ENCODE peak calls at places on chromosomes 5 and 9, in eight cellular contexts. X is epithelial cell of esophagus, Z is HFFc6, B is RWPE1, T is body of pancreas, F is thoracic aorta, E is WTC11, V is WERI-Rb-1. P is an unnamed sample.

GRCh38 chr5:125526940-125527339 is 780.5 kb upstream of the ZNF608 start:
- DNase-seq in V (no peak), F (no peak), X (peak), T (no peak), E (no peak), Z (no peak), B (no peak), P (no peak)

GRCh38 chr5:140176028-140176382 is 1.0 kb downstream of the CYSTM1 start:
- DNase-seq in E (no peak), X (no peak), B (no peak), V (no peak), F (no peak), T (no peak), Z (no peak), P (no peak)

GRCh38 chr5:137078171-137078665 is 420.9 kb downstream of the SPOCK1 start:
- DNase-seq in V (peak), X (peak), F (no peak), T (peak), Z (no peak), E (no peak), B (peak), P (no peak)

GRCh38 chr5:83378624-83379259 is 92.8 kb upstream of the VCAN start:
- DNase-seq in F (no peak), X (no peak), Z (no peak), B (no peak), E (no peak), V (no peak), T (no peak), P (no peak)

GRCh38 chr9:70169222-70169621 is 89.6 kb upstream of the SMC5 start:
- DNase-seq in T (no peak), X (no peak), F (no peak), V (no peak), E (no peak), B (no peak), Z (no peak), P (no peak)

GRCh38 chr9:114538241-114538640 is 33.0 kb upstream of the WHRN start:
- DNase-seq in B (peak), F (no peak), V (peak), X (peak), T (no peak), E (peak), Z (no peak), P (no peak)

GRCh38 chr5:109409061-109409843 is 522 bp downstream of the PJA2 start:
- DNase-seq in T (peak), Z (peak), X (peak), F (peak), B (peak), V (peak), E (peak), P (no peak)

GRCh38 chr9:135134253-135135028 is 47.0 kb downstream of the OLFM1 start:
- DNase-seq in E (no peak), Z (no peak), B (no peak), V (peak), T (peak), X (no peak), F (no peak), P (no peak)

GRCh38 chr9:16202913-16203734 is 650.3 kb downstream of the CCDC171 start:
- DNase-seq in X (peak), Z (peak), B (peak), E (no peak), T (no peak), V (no peak), F (no peak), P (no peak)

GRCh38 chr9:3437031-3437430 is 88.8 kb downstream of the RFX3 start:
- DNase-seq in V (no peak), F (no peak), B (no peak), E (no peak), Z (no peak), T (no peak), X (no peak), P (no peak)

GRCh38 chr5:73233053-73233460 is 60.1 kb downstream of the TMEM174 start:
- DNase-seq in X (no peak), E (peak), B (no peak), V (no peak), F (no peak), Z (no peak), T (no peak), P (no peak)

GRCh38 chr5:110865400-110866094 is 126.7 kb downstream of the SLC25A46 start:
- DNase-seq in X (peak), F (no peak), T (no peak), E (peak), Z (peak), V (peak), B (peak), P (no peak)

GRCh38 chr5:43603535-43604363 is 769 bp downstream of the NNT start:
- DNase-seq in T (peak), F (peak), V (peak), Z (peak), B (peak), X (peak), E (peak), P (no peak)

GRCh38 chr5:91160751-91161285 is 222.3 kb downstream of the ARRDC3 start:
- DNase-seq in X (peak), E (no peak), B (no peak), V (no peak), F (no peak), T (no peak), Z (no peak), P (no peak)

GRCh38 chr5:55993628-55994501 is 898 bp downstream of the IL6ST start:
- DNase-seq in B (no peak), Z (no peak), X (peak), V (no peak), T (no peak), E (no peak), F (no peak), P (no peak)

GRCh38 chr5:68071731-68072130 is 143.8 kb upstream of the PIK3R1 start:
- DNase-seq in F (no peak), X (peak), Z (peak), B (peak), V (no peak), T (no peak), E (no peak), P (no peak)

GRCh38 chr9:96651626-96652025 is 3.5 kb downstream of the PRXL2C start:
- DNase-seq in X (peak), T (no peak), V (no peak), F (no peak), E (no peak), Z (peak), B (peak), P (no peak)
- TF ChIP-seq CTCF in X (peak), T (no peak), V (peak), F (no peak), E (no peak), Z (peak), B (peak), P (peak)

GRCh38 chr5:122493776-122494518 is 181.9 kb downstream of the SNCAIP start:
- DNase-seq in T (peak), E (no peak), F (no peak), Z (no peak), X (no peak), B (no peak), V (no peak), P (no peak)

GRCh38 chr5:122501087-122501435 is 189.0 kb downstream of the SNCAIP start:
- DNase-seq in E (no peak), T (no peak), F (peak), V (no peak), B (no peak), X (no peak), Z (no peak), P (no peak)

GRCh38 chr5:122499617-122500016 is 187.6 kb downstream of the SNCAIP start:
- DNase-seq in V (no peak), X (no peak), B (no peak), T (no peak), Z (no peak), E (no peak), F (no peak), P (no peak)

GRCh38 chr5:122500245-122501086 is 188.4 kb downstream of the SNCAIP start:
- DNase-seq in X (peak), F (no peak), Z (peak), T (peak), V (peak), B (peak), E (peak), P (no peak)

GRCh38 chr5:122498163-122498562 is 186.1 kb downstream of the SNCAIP start:
- DNase-seq in X (peak), T (no peak), V (peak), B (no peak), Z (no peak), F (no peak), E (peak), P (no peak)
- TF ChIP-seq CTCF in X (peak), T (no peak), V (peak), B (no peak), Z (peak), F (no peak), E (no peak), P (peak)

GRCh38 chr5:133981714-133982113 is 13.3 kb upstream of the C5orf15 start:
- DNase-seq in V (no peak), B (no peak), Z (no peak), E (no peak), X (no peak), T (no peak), F (no peak), P (no peak)
- TF ChIP-seq CTCF in V (no peak), B (no peak), Z (peak), E (no peak), X (no peak), T (no peak), F (no peak), P (peak)

DNA sequence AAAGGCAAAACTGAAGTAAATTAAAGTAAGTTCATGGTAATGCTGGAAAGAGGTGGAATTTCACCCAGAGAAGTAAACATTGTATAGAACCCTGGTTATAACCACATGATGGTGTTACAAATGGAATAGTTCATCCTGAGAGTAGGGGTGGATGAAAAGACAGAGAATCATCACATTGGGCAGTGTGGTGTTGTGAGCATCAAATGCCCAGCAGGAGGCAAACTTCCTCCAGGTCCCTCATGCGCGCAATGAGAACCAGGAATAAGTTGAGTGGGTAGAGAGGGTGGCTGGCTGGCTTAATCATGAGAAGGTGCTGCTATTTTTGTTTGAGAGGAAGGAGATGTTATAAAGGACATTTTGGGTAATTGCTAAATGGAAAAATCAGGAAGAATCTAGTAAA is 163.3 kb upstream of the HMHB1 start:
- DNase-seq in V (no peak), Z (no peak), X (peak), B (no peak), E (no peak), T (no peak), F (no peak), P (no peak)
- TF ChIP-seq CTCF in V (peak), Z (peak), X (peak), B (no peak), E (no peak), T (no peak), F (no peak), P (peak)

DNA sequence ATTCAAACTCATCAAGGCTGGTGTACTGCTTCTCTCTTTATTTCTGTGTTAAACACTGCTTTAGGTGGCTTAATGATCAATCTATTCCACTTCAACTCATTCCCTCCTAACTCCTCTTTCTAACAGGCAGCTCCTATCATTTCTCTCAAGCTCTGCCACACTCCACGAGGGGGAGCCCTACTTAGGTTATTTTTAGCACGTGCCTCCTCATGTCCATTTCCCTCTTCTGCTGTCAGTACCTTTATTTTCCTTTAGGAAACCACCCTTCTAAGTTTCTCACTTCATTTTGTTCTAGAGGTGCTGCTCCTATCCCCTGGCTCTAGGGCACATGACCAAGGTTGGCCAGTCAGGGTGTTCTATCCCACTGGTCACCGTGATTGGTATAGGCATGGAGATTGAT is 6.7 kb upstream of the BRINP1 start:
- DNase-seq in B (peak), F (no peak), V (peak), T (no peak), E (peak), Z (peak), X (peak), P (no peak)
- TF ChIP-seq CTCF in B (peak), F (no peak), V (peak), T (no peak), E (peak), Z (peak), X (no peak), P (peak)

GRCh38 chr5:172403191-172403794 is 51.0 kb downstream of the SH3PXD2B start:
- DNase-seq in T (peak), X (no peak), B (no peak), V (no peak), E (peak), F (no peak), Z (no peak), P (no peak)
- TF ChIP-seq CTCF in T (no peak), X (no peak), B (no peak), V (no peak), E (no peak), F (no peak), Z (no peak), P (no peak)

GRCh38 chr5:146910239-146910638 is 31.7 kb upstream of the PPP2R2B start:
- DNase-seq in B (peak), E (no peak), F (no peak), V (no peak), Z (no peak), X (peak), T (no peak), P (no peak)

GRCh38 chr5:146909496-146910068 is 31.0 kb upstream of the PPP2R2B start:
- DNase-seq in E (no peak), B (no peak), T (no peak), Z (no peak), F (no peak), X (no peak), V (peak), P (no peak)

DNA sequence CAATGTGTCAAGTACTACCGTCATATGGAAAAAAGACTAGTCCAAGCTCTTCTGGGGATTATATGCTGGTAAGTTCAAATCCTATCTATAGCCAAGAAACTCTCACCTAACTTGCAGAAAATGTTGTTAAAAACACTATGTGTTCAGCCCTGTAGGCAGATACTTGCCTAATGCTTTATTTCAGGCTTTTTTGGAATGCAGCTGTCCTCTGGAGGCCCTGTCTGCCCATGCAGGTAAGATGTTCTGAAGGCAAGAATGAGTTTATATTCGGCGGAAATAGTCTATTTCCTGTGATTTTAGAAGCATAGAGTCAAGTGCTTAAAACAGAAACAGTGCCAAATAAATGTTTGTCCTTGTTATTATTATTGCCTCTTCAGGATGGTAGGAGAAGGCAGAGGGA is 34.3 kb upstream of the PPP2R2B start:
- DNase-seq in B (no peak), F (no peak), Z (no peak), V (no peak), X (no peak), E (no peak), T (no peak), P (no peak)
- TF ChIP-seq CTCF in B (no peak), F (no peak), Z (no peak), V (no peak), X (no peak), E (no peak), T (no peak), P (no peak)

GRCh38 chr5:147509041-147509709 is 693 bp downstream of the DPYSL3 start:
- DNase-seq in X (peak), B (peak), F (no peak), T (no peak), V (peak), E (peak), Z (no peak), P (peak)

GRCh38 chr5:147507480-147508126 is 2.3 kb downstream of the DPYSL3 start:
- DNase-seq in V (no peak), E (no peak), T (peak), X (peak), B (no peak), F (no peak), Z (peak), P (no peak)

GRCh38 chr5:147508711-147509040 is 1.2 kb downstream of the DPYSL3 start:
- DNase-seq in Z (no peak), V (no peak), E (no peak), B (no peak), X (no peak), F (no peak), T (no peak), P (no peak)

GRCh38 chr5:147510885-147511284 is 1.0 kb upstream of the DPYSL3 start:
- DNase-seq in E (no peak), F (no peak), Z (no peak), X (peak), B (no peak), V (no peak), T (no peak), P (no peak)

GRCh38 chr5:147509710-147510651 is at the start of gene DPYSL3:
- DNase-seq in T (peak), Z (peak), B (peak), X (peak), F (peak), V (peak), E (peak), P (peak)
- TF ChIP-seq CTCF in T (peak), Z (peak), B (peak), X (peak), F (peak), V (peak), E (no peak), P (peak)

GRCh38 chr5:42228279-42228678 is 195.0 kb upstream of the GHR start:
- DNase-seq in V (no peak), Z (no peak), X (peak), E (no peak), B (no peak), F (no peak), T (no peak), P (no peak)

GRCh38 chr5:42235837-42236236 is 187.4 kb upstream of the GHR start:
- DNase-seq in Z (no peak), B (no peak), F (no peak), V (no peak), E (no peak), X (no peak), T (no peak), P (no peak)

GRCh38 chr5:42235241-42235640 is 188.0 kb upstream of the GHR start:
- DNase-seq in Z (no peak), B (no peak), V (no peak), T (no peak), F (no peak), X (no peak), E (no peak), P (no peak)

GRCh38 chr5:42225009-42225408 is 198.2 kb upstream of the GHR start:
- DNase-seq in B (no peak), X (no peak), T (no peak), E (no peak), F (no peak), Z (no peak), V (no peak), P (no peak)

GRCh38 chr5:42230839-42231238 is 192.4 kb upstream of the GHR start:
- DNase-seq in E (no peak), X (no peak), B (no peak), F (no peak), V (no peak), Z (no peak), T (no peak), P (no peak)
- TF ChIP-seq CTCF in E (no peak), X (no peak), B (no peak), F (no peak), V (no peak), Z (no peak), T (no peak), P (no peak)

P was measured in chondrocyte.